ENCODE peak calls at places on chromosomes 3 and 15, in five cellular contexts. L, Z, S, U and I are unnamed samples. For H3K4me1, the result is how much of the 10 kb centered on the place peaks cover.

GRCh38 chr3:125077864-125078263 is 22.1 kb upstream of the HEG1 start:
- DNase-seq in L (no peak), Z (no peak), S (no peak), U (no peak), I (no peak)

GRCh38 chr15:41416162-41416741 is 643 bp upstream of the RTF1 start:
- DNase-seq in U (no peak), S (no peak), Z (no peak), L (no peak), I (no peak)

GRCh38 chr15:82317091-82317489 is 32.2 kb downstream of the GOLGA6L10 start:
- DNase-seq in U (no peak), Z (no peak), L (no peak), S (no peak), I (no peak)

GRCh38 chr3:177992993-177993969 is 543.0 kb upstream of the KCNMB2 start:
- DNase-seq in S (no peak), Z (no peak), L (no peak), U (no peak), I (no peak)

GRCh38 chr3:11288021-11288491 is 15.9 kb downstream of the ATG7 start:
- DNase-seq in Z (peak), U (no peak), S (no peak), L (no peak), I (no peak)

GRCh38 chr15:68633181-68634121 is 54.7 kb downstream of the CORO2B start:
- DNase-seq in U (no peak), S (no peak), L (no peak), Z (no peak), I (no peak)

GRCh38 chr15:69593981-69594966 is 141.7 kb downstream of the RPLP1 start:
- DNase-seq in L (no peak), Z (peak), U (peak), S (peak), I (peak)

GRCh38 chr15:55289011-55289572 is 521 bp downstream of the RAB27A start:
- DNase-seq in U (peak), L (no peak), S (peak), Z (peak), I (no peak)

GRCh38 chr3:182710557-182711157 is 82.6 kb upstream of the ATP11B start:
- DNase-seq in U (no peak), L (peak), Z (peak), S (no peak), I (no peak)

GRCh38 chr3:105274958-105275357 is 91.8 kb upstream of the ALCAM start:
- DNase-seq in S (no peak), U (no peak), L (no peak), Z (peak), I (no peak)

GRCh38 chr15:30962079-30962478 is 29.3 kb downstream of the MTMR10 start:
- DNase-seq in L (no peak), U (no peak), S (no peak), Z (no peak), I (peak)

GRCh38 chr15:31975446-31976229 is 54.7 kb upstream of the CHRNA7 start:
- DNase-seq in Z (no peak), L (no peak), U (peak), S (no peak), I (no peak)

GRCh38 chr3:46361408-46362283 is 7.7 kb downstream of the CCR2 start:
- DNase-seq in U (no peak), L (no peak), Z (no peak), S (no peak), I (no peak)

GRCh38 chr3:168889666-168890065 is 773.8 kb downstream of the MECOM start:
- DNase-seq in S (no peak), L (no peak), Z (no peak), U (no peak), I (no peak)

GRCh38 chr3:16807441-16807840 is 77.3 kb upstream of the PLCL2 start:
- DNase-seq in S (no peak), L (no peak), Z (no peak), U (no peak), I (no peak)

GRCh38 chr3:115321396-115321795 is 174.3 kb upstream of the ZBTB20 start:
- DNase-seq in Z (peak), L (no peak), U (no peak), S (no peak), I (no peak)

GRCh38 chr3:76096836-76097587 is 311.7 kb upstream of the ZNF717 start:
- DNase-seq in L (no peak), U (no peak), Z (peak), S (no peak), I (no peak)

DNA sequence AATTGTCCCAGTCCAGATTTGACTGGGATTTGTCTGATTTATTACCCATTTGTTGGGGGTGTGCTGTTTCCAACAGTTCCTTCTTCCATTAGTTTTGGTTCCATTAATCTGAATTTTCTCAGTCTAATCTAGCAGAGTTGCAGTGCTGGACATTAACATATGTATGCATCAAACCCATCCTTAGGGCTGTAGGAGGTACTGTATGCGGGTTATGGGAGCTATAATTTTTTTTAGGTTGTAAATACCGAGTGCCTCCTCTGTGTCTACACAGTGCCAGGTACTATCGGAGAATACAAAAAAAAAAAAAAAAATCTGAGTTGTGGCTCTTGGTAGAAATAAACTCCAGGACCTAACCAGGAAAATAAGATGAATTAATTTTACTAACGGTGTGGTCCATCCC is 133.8 kb downstream of the LIPC start:
- DNase-seq in Z (no peak), S (no peak), L (no peak), U (no peak), I (no peak)
- TF ChIP-seq CTCF in Z (no peak), S (no peak), L (no peak), U (no peak), I (no peak)

DNA sequence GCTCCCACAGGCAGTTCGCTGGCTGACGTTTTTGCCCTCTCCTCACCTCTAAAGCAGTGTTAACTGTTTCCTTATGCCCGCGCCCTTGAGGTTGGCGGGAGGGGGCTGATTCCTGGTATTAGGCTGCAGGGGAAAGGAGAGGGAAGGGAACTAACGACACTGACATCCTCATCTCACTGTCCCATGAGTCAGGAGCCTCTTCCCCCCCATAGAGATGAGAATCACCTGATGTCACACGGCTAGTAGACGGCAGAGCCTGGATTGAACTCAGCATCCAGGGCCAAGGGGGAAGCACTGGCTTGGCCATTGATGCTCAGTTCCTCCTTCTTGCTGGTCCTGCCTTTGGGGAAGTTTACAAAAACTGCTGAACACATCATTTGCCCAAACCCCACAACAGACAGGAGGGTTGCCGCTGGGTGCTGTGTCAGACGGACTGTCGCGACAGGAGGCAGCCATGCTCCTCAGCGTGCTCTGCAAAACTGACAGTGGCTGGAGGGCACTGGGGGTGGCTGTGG is 38.5 kb downstream of the IDH2 start:
- DNase-seq in U (peak), S (no peak), L (no peak), Z (no peak), I (peak)
- H3K4me1 ChIP-seq in U (half or more), S (under half), L (under half), Z (under half), I (under half)

GRCh38 chr3:127330385-127330784 is 42.5 kb upstream of the PRR20G start:
- DNase-seq in L (no peak), S (no peak), U (no peak), Z (no peak), I (no peak)
- TF ChIP-seq POLR2A in L (no peak), S (no peak), U (no peak), Z (no peak), I (no peak)

GRCh38 chr15:77023576-77024272 is 28.8 kb downstream of the PSTPIP1 start:
- DNase-seq in S (peak), U (no peak), Z (no peak), L (no peak), I (peak)

GRCh38 chr15:77025941-77026411 is 31.1 kb downstream of the PSTPIP1 start:
- DNase-seq in S (no peak), L (no peak), U (peak), Z (no peak), I (no peak)

GRCh38 chr15:77025471-77025901 is 30.6 kb downstream of the PSTPIP1 start:
- DNase-seq in L (no peak), U (peak), S (peak), Z (no peak), I (no peak)

GRCh38 chr15:77025066-77025435 is 30.1 kb downstream of the PSTPIP1 start:
- DNase-seq in U (no peak), S (peak), L (no peak), Z (no peak), I (no peak)

GRCh38 chr15:77024273-77025065 is 29.5 kb downstream of the PSTPIP1 start:
- DNase-seq in L (no peak), U (peak), Z (peak), S (peak), I (peak)
- TF ChIP-seq CTCF in L (peak), U (peak), Z (peak), S (peak), I (peak)

DNA sequence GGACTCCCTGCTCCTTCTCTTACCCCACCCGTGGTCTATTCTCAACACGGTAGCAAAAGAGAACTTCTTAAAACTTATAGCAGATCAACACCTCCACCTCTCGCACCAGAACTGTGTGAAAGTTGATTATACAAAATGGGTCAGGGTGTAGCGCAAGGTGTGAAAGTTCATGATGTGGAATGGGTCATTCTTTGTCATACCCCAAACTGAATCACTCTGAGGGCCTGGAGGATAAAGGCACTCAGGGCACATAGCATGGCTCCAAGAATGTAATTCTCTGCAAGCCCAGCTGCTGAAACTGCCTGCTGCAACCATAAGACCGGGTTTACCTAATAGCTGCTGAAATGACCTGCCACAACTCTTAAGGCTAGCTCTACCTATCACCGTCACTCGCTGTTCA is 70.0 kb downstream of the FOXP1 start:
- DNase-seq in L (no peak), U (no peak), Z (no peak), S (no peak), I (no peak)
- H3K4me1 ChIP-seq in L (under half), U (under half), Z (under half), S (under half), I (under half)

GRCh38 chr3:9397911-9398714 is 698 bp downstream of the SETD5 start:
- DNase-seq in S (peak), U (peak), L (no peak), Z (peak), I (peak)

GRCh38 chr3:9397331-9397910 is at the start of gene SETD5:
- DNase-seq in S (peak), U (peak), L (peak), Z (peak), I (peak)

GRCh38 chr3:9400626-9401025 is 3.2 kb downstream of the SETD5 start:
- DNase-seq in Z (no peak), S (no peak), U (no peak), L (no peak), I (no peak)

GRCh38 chr3:9399746-9400145 is 2.3 kb downstream of the SETD5 start:
- DNase-seq in U (peak), Z (peak), L (peak), S (peak), I (peak)

DNA sequence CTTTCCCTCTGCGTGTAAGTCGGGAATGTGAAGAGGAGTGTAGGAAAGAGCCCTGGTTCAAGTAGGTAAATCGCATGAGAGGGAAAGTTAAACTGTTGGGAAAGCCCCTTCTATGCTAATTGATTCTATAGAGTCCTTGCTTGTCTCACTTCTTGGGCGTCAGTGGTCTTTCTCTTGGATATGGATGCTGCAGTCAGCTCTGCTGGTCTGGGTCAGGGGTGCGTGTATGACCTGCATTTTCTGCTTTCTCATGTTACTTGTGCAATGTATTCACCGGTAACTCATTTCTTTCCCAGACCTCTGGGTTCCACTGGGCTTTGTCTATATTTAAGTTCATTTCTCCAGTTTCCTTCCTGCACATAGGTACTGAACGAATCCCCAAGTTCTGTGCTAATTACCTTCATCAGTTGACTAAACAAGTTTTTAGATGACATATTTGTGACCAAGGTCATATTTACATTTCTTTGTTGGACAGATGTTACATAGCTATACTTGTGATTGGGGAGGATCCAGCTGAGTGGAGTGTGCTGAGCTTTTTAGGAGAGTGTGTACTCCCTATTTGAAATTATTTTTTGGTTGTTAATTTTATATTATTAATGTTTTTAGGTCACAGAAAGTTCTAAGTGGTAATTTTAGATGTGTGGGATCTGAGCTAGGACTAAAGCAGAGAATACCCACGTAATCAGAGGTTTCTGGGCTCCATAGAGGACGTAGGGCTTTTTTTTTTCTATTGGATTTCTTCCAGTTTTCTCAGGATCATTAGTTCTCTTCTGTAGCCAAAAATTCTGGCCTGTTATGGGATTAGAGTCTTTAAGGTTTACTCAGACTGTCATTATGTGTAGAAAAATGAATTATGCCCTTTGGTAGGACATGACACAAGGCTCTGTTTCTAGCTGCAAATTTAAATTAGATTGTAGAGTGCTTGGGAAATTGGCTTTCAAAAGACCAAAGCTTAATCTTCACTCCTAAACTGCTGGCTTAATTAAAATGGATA is 1.6 kb downstream of the SETD5 start:
- DNase-seq in S (no peak), Z (peak), U (peak), L (no peak), I (peak)
- TF ChIP-seq POLR2A in S (no peak), Z (peak), U (no peak), L (no peak), I (peak)

DNA sequence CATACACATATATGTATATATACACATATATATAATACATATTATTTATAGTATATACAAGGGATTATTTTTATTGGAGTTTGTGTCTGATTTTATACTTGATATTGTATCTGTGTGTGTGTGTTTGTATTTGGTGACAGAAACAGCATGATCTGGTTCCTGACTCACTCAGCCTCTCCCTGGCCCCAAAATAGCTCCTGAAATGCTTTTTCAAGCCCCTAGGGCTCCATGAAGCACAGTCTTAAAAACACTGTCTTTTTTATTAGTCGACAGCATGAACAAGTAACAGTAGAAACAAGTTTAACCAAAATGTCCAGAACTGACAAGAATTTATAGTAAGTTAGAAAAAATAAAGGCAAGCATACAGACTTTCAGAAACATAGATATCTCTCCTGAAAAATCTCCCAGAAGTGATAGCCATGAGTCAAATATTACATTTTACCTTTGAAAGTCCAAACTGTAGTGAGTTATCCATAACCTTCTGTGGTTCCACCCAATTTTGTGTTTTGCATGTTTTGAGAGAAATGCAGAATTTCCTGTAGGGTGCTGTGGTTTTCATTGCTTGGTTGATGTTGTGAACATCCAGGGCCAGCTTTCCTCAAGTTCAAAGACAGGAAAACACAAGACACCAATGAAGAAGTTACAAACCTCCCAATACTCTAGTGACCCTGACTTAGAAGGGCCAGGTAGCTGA is 98.5 kb upstream of the CCDC80 start:
- DNase-seq in L (no peak), Z (peak), U (no peak), S (no peak), I (no peak)
- TF ChIP-seq CTCF in L (no peak), Z (peak), U (no peak), S (no peak), I (no peak)

DNA sequence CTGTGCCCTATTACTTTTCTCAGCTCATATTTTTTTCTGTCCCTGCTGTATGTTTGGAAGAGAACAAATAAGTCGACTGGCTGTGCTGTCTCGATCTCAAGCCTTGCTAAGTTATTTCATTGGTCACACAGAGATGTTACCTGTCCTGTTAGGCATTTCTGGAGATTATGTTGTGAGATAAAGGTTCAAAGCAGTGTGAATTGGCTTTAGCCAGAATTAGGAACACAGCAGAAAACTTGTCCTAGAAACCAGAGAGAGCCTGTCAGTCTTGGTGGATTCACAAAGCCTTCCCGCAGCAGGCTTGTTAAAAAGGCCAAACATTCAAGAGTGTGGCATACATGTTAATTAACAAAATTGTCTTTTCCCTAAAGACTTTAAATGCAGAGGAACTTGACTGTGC is 25.0 kb downstream of the ABHD2 start:
- DNase-seq in U (no peak), S (no peak), L (no peak), Z (no peak), I (no peak)
- H3K4me1 ChIP-seq in U (half or more), S (under half), L (under half), Z (under half), I (half or more)